ENCODE peak calls at places on chromosomes 4 and X, in seven cellular contexts. One of them, this sample, is unnamed.

GRCh38 chrX:5852941-5853340 is 375.7 kb downstream of the NLGN4X start:
- DNase-seq in cardiac muscle cell: no peak
- DNase-seq in CD8-positive, alpha-beta memory T cell: no peak
- DNase-seq in GM13977: no peak
- DNase-seq in astrocyte of the cerebellum: no peak
- DNase-seq in NAMALWA: no peak
- DNase-seq in GM12878: no peak
- DNase-seq in this sample: no peak

GRCh38 chr4:169268951-169269781 is 1.6 kb downstream of the SH3RF1 start:
- DNase-seq in GM12878: no peak
- DNase-seq in GM13977: no peak
- DNase-seq in CD8-positive, alpha-beta memory T cell: no peak
- DNase-seq in NAMALWA: no peak
- DNase-seq in astrocyte of the cerebellum: no peak
- DNase-seq in cardiac muscle cell: no peak
- DNase-seq in this sample: peak; percentile 15

GRCh38 chr4:22471999-22472434 is 43.8 kb downstream of the ADGRA3 start:
- DNase-seq in GM12878: no peak
- DNase-seq in astrocyte of the cerebellum: no peak
- DNase-seq in NAMALWA: no peak
- DNase-seq in GM13977: no peak
- DNase-seq in CD8-positive, alpha-beta memory T cell: no peak
- DNase-seq in cardiac muscle cell: peak; percentile 23
- DNase-seq in this sample: no peak

GRCh38 chr4:182874946-182875345 is 42.2 kb downstream of the DCTD start:
- DNase-seq in cardiac muscle cell: no peak
- DNase-seq in NAMALWA: no peak
- DNase-seq in GM12878: no peak
- DNase-seq in GM13977: no peak
- DNase-seq in astrocyte of the cerebellum: no peak
- DNase-seq in CD8-positive, alpha-beta memory T cell: no peak
- DNase-seq in this sample: no peak

GRCh38 chrX:538311-538710 is 92.3 kb upstream of the SHOX start:
- DNase-seq in CD8-positive, alpha-beta memory T cell: no peak
- DNase-seq in GM13977: no peak
- DNase-seq in GM12878: no peak
- DNase-seq in astrocyte of the cerebellum: no peak
- DNase-seq in cardiac muscle cell: no peak
- DNase-seq in NAMALWA: no peak
- DNase-seq in this sample: no peak

GRCh38 chrX:30957753-30958152 is 68.7 kb upstream of the TAB3 start:
- DNase-seq in astrocyte of the cerebellum: no peak
- DNase-seq in GM12878: no peak
- DNase-seq in cardiac muscle cell: peak; percentile 21
- DNase-seq in NAMALWA: no peak
- DNase-seq in GM13977: no peak
- DNase-seq in CD8-positive, alpha-beta memory T cell: no peak
- DNase-seq in this sample: no peak

GRCh38 chrX:37825225-37825842 is 22.0 kb downstream of the DYNLT3 start:
- DNase-seq in GM12878: no peak
- DNase-seq in NAMALWA: peak; percentile 72
- DNase-seq in cardiac muscle cell: peak; percentile 62
- DNase-seq in CD8-positive, alpha-beta memory T cell: peak; percentile 37
- DNase-seq in astrocyte of the cerebellum: no peak
- DNase-seq in GM13977: no peak
- DNase-seq in this sample: peak; percentile 72

GRCh38 chr4:186936496-186937375 is 213.1 kb upstream of the FAT1 start:
- DNase-seq in astrocyte of the cerebellum: peak; percentile 71
- DNase-seq in NAMALWA: no peak
- DNase-seq in cardiac muscle cell: no peak
- DNase-seq in CD8-positive, alpha-beta memory T cell: no peak
- DNase-seq in GM13977: no peak
- DNase-seq in GM12878: no peak
- DNase-seq in this sample: no peak

GRCh38 chrX:137194164-137194563 is 160.4 kb upstream of the GPR101 start:
- DNase-seq in CD8-positive, alpha-beta memory T cell: no peak
- DNase-seq in GM13977: peak; percentile 10
- DNase-seq in astrocyte of the cerebellum: peak; percentile 6
- DNase-seq in cardiac muscle cell: peak; percentile 49
- DNase-seq in GM12878: peak; percentile 1
- DNase-seq in NAMALWA: peak; percentile 57
- DNase-seq in this sample: peak; percentile 68

This sample was measured in HAP-1.